ENCODE peak calls at places on chromosomes 13 and 19, in seven cellular contexts. H is CD4-positive, alpha-beta T cell; S is Peyer's patch; Z is neural progenitor cell; F is substantia nigra; I is lung; K is adrenal gland. T is an unnamed sample.

GRCh38 chr13:56351041-56351440 is 789.7 kb upstream of the PRR20A start:
- DNase-seq in H (no peak), S (no peak), Z (peak), F (no peak), I (no peak), K (no peak), T (no peak)

GRCh38 chr13:39779337-39780270 is 124.1 kb downstream of the COG6 start:
- DNase-seq in H (peak), S (peak), Z (no peak), F (no peak), I (no peak), K (no peak), T (no peak)

GRCh38 chr19:33063356-33064116 is 1.2 kb downstream of the RHPN2 start:
- DNase-seq in H (no peak), S (no peak), Z (peak), F (no peak), I (no peak), K (no peak), T (no peak)

GRCh38 chr13:41603917-41604316 is 146.6 kb downstream of the RGCC start:
- DNase-seq in H (no peak), S (no peak), Z (no peak), F (no peak), I (no peak), K (peak), T (peak)

GRCh38 chr13:80704369-80704768 is 363.4 kb upstream of the SPRY2 start:
- DNase-seq in H (no peak), S (no peak), Z (no peak), F (no peak), I (no peak), K (no peak), T (no peak)

GRCh38 chr13:107457686-107458085 is 757.6 kb downstream of the LIG4 start:
- DNase-seq in H (no peak), S (no peak), Z (peak), F (no peak), I (no peak), K (no peak), T (no peak)

GRCh38 chr19:46221981-46222610 is 7.4 kb upstream of the IGFL1 start:
- DNase-seq in H (no peak), S (no peak), Z (no peak), F (no peak), I (peak), K (peak), T (peak)

GRCh38 chr13:32894589-32895001 is 121.6 kb upstream of the KL start:
- DNase-seq in H (no peak), S (no peak), Z (no peak), F (no peak), I (no peak), K (no peak), T (no peak)

GRCh38 chr13:111066544-111066943 is 48.6 kb upstream of the ARHGEF7 start:
- DNase-seq in H (no peak), S (no peak), Z (no peak), F (no peak), I (peak), K (peak), T (no peak)

GRCh38 chr13:62337109-62337880 is 921.6 kb upstream of the PCDH20 start:
- DNase-seq in H (no peak), S (no peak), Z (peak), F (no peak), I (no peak), K (no peak), T (no peak)

DNA sequence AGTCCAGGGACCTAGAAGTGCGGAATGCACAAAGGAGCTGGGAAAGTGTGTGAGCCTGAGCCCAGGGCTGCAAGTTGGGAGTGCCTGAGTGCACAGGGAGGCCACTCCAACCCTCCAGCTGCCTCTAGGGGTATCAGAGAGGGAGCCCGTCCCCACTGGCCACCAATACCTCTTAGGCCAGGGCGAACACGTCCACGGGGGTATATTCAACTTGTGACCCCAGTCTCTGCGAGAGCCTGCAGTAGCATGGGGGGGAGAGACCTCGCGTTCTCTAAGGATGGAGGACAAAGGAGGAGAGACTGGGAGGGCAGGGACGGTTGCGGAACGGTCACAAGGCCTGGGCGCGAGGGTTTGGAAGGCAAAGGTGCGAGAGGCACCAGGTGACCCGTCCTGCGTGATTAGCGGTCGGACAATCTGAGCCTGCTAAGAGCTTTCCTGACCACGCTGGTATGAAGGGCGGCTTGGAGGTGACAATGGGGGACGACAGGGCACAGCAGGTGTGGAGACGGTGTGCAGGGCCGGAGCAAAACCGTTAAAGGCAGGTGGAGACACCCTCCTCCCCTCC is 676 bp downstream of the CD320 start:
- DNase-seq in H (no peak), S (no peak), Z (peak), F (no peak), I (no peak), K (peak), T (no peak)
- H3K27ac ChIP-seq in H (peak), S (peak), Z (no peak), F (peak), I (peak), K (no peak), T (peak)

GRCh38 chr13:113670541-113670940 is 3.5 kb downstream of the GRK1 start:
- DNase-seq in H (no peak), S (no peak), Z (no peak), F (no peak), I (no peak), K (peak), T (no peak)

GRCh38 chr13:113669871-113670341 is 2.9 kb downstream of the GRK1 start:
- DNase-seq in H (no peak), S (no peak), Z (no peak), F (no peak), I (no peak), K (peak), T (no peak)

GRCh38 chr13:113668491-113668971 is 1.5 kb downstream of the GRK1 start:
- DNase-seq in H (no peak), S (no peak), Z (no peak), F (no peak), I (no peak), K (peak), T (no peak)

GRCh38 chr13:113667771-113668490 is 912 bp downstream of the GRK1 start:
- DNase-seq in H (no peak), S (no peak), Z (no peak), F (no peak), I (no peak), K (no peak), T (no peak)

DNA sequence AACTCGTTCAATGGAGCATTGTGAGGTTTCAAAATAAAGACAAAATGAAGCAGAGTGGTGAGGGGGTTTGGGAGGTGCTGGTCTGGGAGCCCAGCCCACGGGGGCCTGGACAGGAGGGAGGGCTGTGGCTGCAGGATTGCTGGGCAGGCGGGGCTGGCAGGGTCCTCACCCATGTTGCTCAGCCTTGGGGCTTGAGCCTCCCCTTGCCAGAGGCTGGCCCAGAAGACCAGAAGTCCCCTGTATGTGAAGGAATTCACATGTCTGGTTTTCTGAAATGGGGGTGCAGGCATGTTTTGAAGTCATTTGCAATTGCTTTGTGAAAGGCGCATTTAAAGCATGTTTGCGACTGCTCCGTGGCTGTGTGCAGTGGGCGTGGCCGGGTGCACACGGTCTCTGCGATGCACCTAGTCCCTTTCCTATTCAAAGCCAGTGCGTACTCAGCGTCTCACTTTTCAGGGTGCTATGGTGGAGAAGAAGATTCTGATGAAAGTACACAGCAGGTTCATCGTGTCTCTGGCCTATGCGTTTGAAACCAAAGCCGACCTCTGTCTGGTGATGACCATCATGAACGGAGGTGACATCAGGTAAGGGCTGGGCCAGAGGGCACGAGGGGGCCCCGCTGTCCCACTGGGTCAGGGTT is 2.3 kb downstream of the GRK1 start:
- DNase-seq in H (no peak), S (no peak), Z (no peak), F (no peak), I (no peak), K (peak), T (no peak)
- H3K27ac ChIP-seq in H (no peak), S (no peak), Z (no peak), F (no peak), I (no peak), K (no peak), T (no peak)

DNA sequence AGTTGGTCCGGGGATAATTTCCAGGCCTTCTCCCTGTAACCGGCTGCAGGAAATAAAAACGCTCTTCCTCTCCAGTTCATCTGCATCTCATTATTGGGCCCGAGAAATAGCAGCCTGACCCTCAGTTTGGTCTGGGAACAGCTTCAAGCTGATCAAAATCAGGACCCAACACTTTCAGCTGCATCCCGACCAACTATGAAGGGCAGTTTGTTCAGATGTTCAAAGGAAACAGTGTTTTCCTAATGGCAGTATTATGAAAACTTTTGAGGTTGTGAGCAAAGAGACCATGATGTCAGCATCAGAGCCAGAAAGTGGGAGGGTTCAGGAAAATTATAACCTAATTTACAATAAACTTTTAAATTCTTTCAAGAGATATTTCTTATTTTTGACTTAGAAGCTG is 35.7 kb downstream of the STK24 start:
- DNase-seq in H (no peak), S (no peak), Z (no peak), F (no peak), I (no peak), K (no peak), T (no peak)
- H3K27ac ChIP-seq in H (no peak), S (peak), Z (no peak), F (no peak), I (no peak), K (no peak), T (peak)

GRCh38 chr13:94712812-94713555 is 639 bp upstream of the SOX21 start:
- DNase-seq in H (no peak), S (no peak), Z (peak), F (no peak), I (no peak), K (no peak), T (no peak)
- H3K27ac ChIP-seq in H (no peak), S (no peak), Z (peak), F (peak), I (no peak), K (no peak), T (peak)

DNA sequence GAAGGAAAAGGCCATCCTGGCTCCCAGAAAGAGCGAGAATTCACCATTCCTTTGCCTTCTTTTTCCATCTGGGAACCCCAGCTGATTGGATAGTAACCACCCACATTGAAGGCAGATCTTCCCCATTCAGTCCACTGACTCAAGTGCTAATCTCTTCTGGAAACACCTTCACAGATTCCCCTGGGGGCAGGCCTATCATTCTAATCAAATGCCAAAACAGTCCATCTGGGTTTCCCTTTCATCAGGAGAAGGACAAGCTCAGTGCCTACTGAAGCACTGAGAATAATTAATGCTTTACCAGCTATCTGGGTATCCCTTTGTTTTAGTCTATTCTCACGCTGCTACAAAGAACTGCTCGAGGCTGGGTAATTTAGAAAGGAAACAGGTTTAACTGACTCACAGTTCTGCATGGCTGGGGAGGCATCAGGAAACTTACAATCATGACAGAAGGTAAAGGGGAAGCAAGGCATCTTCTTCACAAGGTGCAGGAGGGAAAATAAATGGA is 293.2 kb downstream of the ENOX1 start:
- DNase-seq in H (no peak), S (no peak), Z (no peak), F (no peak), I (no peak), K (no peak), T (no peak)
- H3K27ac ChIP-seq in H (no peak), S (no peak), Z (no peak), F (no peak), I (no peak), K (no peak), T (no peak)

GRCh38 chr19:38812841-38813320 is at the start of gene LGALS4:
- DNase-seq in H (no peak), S (no peak), Z (no peak), F (no peak), I (peak), K (no peak), T (no peak)
- H3K27ac ChIP-seq in H (no peak), S (peak), Z (no peak), F (no peak), I (no peak), K (no peak), T (no peak)

DNA sequence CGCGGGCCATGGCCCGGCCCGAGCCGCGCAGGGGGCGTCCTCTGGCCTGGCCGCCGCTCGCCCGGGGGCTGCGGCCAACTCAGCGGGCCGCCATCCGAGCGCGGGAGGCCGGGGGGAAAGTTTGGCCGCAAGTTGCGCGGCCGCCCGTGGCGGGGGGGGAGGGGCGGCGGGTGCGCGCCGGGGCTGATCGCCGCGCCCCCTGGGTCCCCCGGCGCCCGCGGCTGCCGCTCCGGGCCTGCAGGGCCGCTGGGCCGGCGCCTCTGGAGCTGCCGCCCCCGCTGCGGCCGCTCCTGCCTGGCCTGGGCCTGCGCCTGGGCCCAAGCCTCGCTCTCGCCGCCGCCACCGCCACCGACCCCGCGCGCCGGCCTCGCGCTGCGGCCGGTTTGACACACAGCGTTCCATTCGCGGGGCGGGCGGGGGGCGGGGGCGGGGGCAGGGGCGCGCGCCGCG is at the start of gene NR2F6:
- DNase-seq in H (no peak), S (no peak), Z (no peak), F (no peak), I (no peak), K (no peak), T (no peak)
- H3K27ac ChIP-seq in H (no peak), S (peak), Z (no peak), F (peak), I (peak), K (no peak), T (peak)

GRCh38 chr19:42126565-42126964 is 5.7 kb downstream of the POU2F2 start:
- DNase-seq in H (no peak), S (no peak), Z (no peak), F (no peak), I (no peak), K (no peak), T (no peak)

GRCh38 chr19:42132030-42132628 is at the start of gene POU2F2:
- DNase-seq in H (peak), S (peak), Z (peak), F (peak), I (peak), K (no peak), T (no peak)

GRCh38 chr19:42131149-42132029 is 857 bp downstream of the POU2F2 start:
- DNase-seq in H (no peak), S (no peak), Z (no peak), F (no peak), I (no peak), K (no peak), T (no peak)

GRCh38 chr19:42130254-42130573 is 2.0 kb downstream of the POU2F2 start:
- DNase-seq in H (no peak), S (no peak), Z (no peak), F (no peak), I (no peak), K (no peak), T (no peak)

GRCh38 chr19:42129399-42130253 is 2.6 kb downstream of the POU2F2 start:
- DNase-seq in H (no peak), S (peak), Z (no peak), F (peak), I (peak), K (peak), T (peak)
- H3K27ac ChIP-seq in H (no peak), S (peak), Z (no peak), F (peak), I (no peak), K (no peak), T (peak)